ENCODE peak calls at places on chromosomes 11 and 22, in ten cellular contexts. J, B, K, X, A, D, U, M, H and C are unnamed samples.

GRCh38 chr11:43579171-43579918 is 101.2 kb upstream of the HSD17B12 start:
- DNase-seq in J (peak; percentile 69), B (no peak), K (no peak), X (peak; percentile 50), A (no peak), D (no peak), U (peak; percentile 15), M (peak; percentile 53), H (no peak), C (no peak)

GRCh38 chr11:45169310-45170072 is 23.1 kb downstream of the PRDM11 start:
- DNase-seq in J (no peak), B (no peak), K (no peak), X (no peak), A (no peak), D (no peak), U (no peak), M (no peak), H (no peak), C (no peak)

GRCh38 chr11:125201525-125202121 is 37.1 kb downstream of the PKNOX2 start:
- DNase-seq in J (no peak), B (no peak), K (no peak), X (peak; percentile 20), A (no peak), D (no peak), U (no peak), M (no peak), H (no peak), C (no peak)

GRCh38 chr22:50561401-50562074 is 1.2 kb downstream of the SYCE3 start:
- DNase-seq in J (no peak), B (no peak), K (no peak), X (no peak), A (no peak), D (no peak), U (no peak), M (no peak), H (no peak), C (no peak)

GRCh38 chr11:117828641-117829368 is 4.3 kb upstream of the FXYD2 start:
- DNase-seq in J (peak; percentile 93), B (peak; percentile 61), K (no peak), X (peak; percentile 71), A (no peak), D (peak; percentile 85), U (no peak), M (peak; percentile 82), H (peak; percentile 82), C (no peak)

GRCh38 chr22:30116362-30117117 is 36.3 kb downstream of the HORMAD2 start:
- DNase-seq in J (no peak), B (no peak), K (no peak), X (no peak), A (no peak), D (no peak), U (peak; percentile 49), M (no peak), H (no peak), C (no peak)

GRCh38 chr11:57712256-57713150 is at the start of gene TMX2:
- DNase-seq in J (peak; percentile 96), B (peak; percentile 60), K (peak; percentile 80), X (peak; percentile 94), A (peak; percentile 100), D (peak; percentile 83), U (peak; percentile 98), M (peak; percentile 88), H (peak; percentile 95), C (peak; percentile 98)

GRCh38 chr11:3001496-3001895 is 9.4 kb upstream of the NAP1L4 start:
- DNase-seq in J (no peak), B (no peak), K (no peak), X (no peak), A (no peak), D (no peak), U (no peak), M (no peak), H (peak; percentile 85), C (no peak)

GRCh38 chr11:110776091-110776490 is 63.9 kb upstream of the ARHGAP20 start:
- DNase-seq in J (no peak), B (no peak), K (no peak), X (no peak), A (no peak), D (no peak), U (no peak), M (no peak), H (no peak), C (no peak)

GRCh38 chr11:749731-750130 is 2.5 kb downstream of the TALDO1 start:
- DNase-seq in J (no peak), B (no peak), K (no peak), X (no peak), A (no peak), D (no peak), U (no peak), M (no peak), H (no peak), C (no peak)

GRCh38 chr11:110529043-110529442 is 99.3 kb downstream of the FDX1 start:
- DNase-seq in J (no peak), B (no peak), K (no peak), X (peak; percentile 7), A (no peak), D (no peak), U (no peak), M (no peak), H (no peak), C (no peak)

GRCh38 chr11:66568124-66568916 is at the start of gene CTSF:
- DNase-seq in J (peak; percentile 89), B (peak; percentile 69), K (peak; percentile 78), X (peak; percentile 39), A (no peak), D (peak; percentile 75), U (peak; percentile 36), M (peak; percentile 75), H (peak; percentile 96), C (peak; percentile 85)

GRCh38 chr11:76802151-76802550 is 19.0 kb downstream of the TSKU start:
- DNase-seq in J (no peak), B (no peak), K (no peak), X (no peak), A (no peak), D (no peak), U (no peak), M (no peak), H (no peak), C (no peak)

GRCh38 chr11:2466869-2467694 is 22.3 kb downstream of the KCNQ1 start:
- DNase-seq in J (peak; percentile 73), B (no peak), K (no peak), X (no peak), A (no peak), D (peak; percentile 58), U (no peak), M (peak; percentile 49), H (peak; percentile 65), C (no peak)

GRCh38 chr11:117972589-117973445 is 13.4 kb upstream of the IL10RA start:
- DNase-seq in J (no peak), B (no peak), K (no peak), X (no peak), A (no peak), D (no peak), U (no peak), M (no peak), H (no peak), C (no peak)

GRCh38 chr11:91859666-91860065 is 365.0 kb upstream of the FAT3 start:
- DNase-seq in J (no peak), B (no peak), K (no peak), X (no peak), A (no peak), D (no peak), U (no peak), M (no peak), H (no peak), C (no peak)

GRCh38 chr11:71426413-71426812 is 21.8 kb downstream of the DHCR7 start:
- DNase-seq in J (peak; percentile 13), B (no peak), K (no peak), X (no peak), A (no peak), D (no peak), U (no peak), M (no peak), H (no peak), C (no peak)

GRCh38 chr22:38696606-38697005 is 4.1 kb downstream of the JOSD1 start:
- DNase-seq in J (peak; percentile 75), B (no peak), K (no peak), X (peak; percentile 41), A (no peak), D (peak; percentile 12), U (peak; percentile 80), M (peak; percentile 31), H (no peak), C (no peak)

GRCh38 chr11:66373261-66373660 is 1.7 kb upstream of the SLC29A2 start:
- DNase-seq in J (no peak), B (no peak), K (no peak), X (no peak), A (no peak), D (no peak), U (no peak), M (no peak), H (no peak), C (peak; percentile 26)

GRCh38 chr11:107563702-107564101 is 1.8 kb downstream of the ALKBH8 start:
- DNase-seq in J (peak; percentile 68), B (no peak), K (no peak), X (peak; percentile 28), A (no peak), D (peak; percentile 9), U (no peak), M (peak; percentile 17), H (no peak), C (no peak)

GRCh38 chr11:111230122-111230465 is 15.4 kb upstream of the POU2AF2 start:
- DNase-seq in J (no peak), B (no peak), K (no peak), X (no peak), A (no peak), D (no peak), U (peak; percentile 2), M (no peak), H (no peak), C (no peak)

GRCh38 chr11:65652511-65653228 is 10.0 kb downstream of the RELA start:
- DNase-seq in J (peak; percentile 99), B (peak; percentile 96), K (peak; percentile 99), X (peak; percentile 96), A (peak; percentile 39), D (peak; percentile 97), U (peak; percentile 71), M (peak; percentile 97), H (peak; percentile 99), C (peak; percentile 92)

GRCh38 chr11:61362542-61362875 is 335 bp downstream of the TMEM138 start:
- DNase-seq in J (no peak), B (no peak), K (no peak), X (peak; percentile 26), A (no peak), D (no peak), U (no peak), M (no peak), H (no peak), C (no peak)

GRCh38 chr11:44711113-44711512 is 15.6 kb upstream of the TSPAN18 start:
- DNase-seq in J (no peak), B (no peak), K (no peak), X (no peak), A (no peak), D (no peak), U (no peak), M (no peak), H (no peak), C (no peak)

GRCh38 chr11:29937526-29937925 is 79.3 kb downstream of the KCNA4 start:
- DNase-seq in J (no peak), B (no peak), K (no peak), X (peak; percentile 2), A (no peak), D (no peak), U (no peak), M (no peak), H (no peak), C (no peak)

GRCh38 chr22:29216873-29217666 is 11.4 kb downstream of the EMID1 start:
- DNase-seq in J (no peak), B (no peak), K (no peak), X (no peak), A (no peak), D (no peak), U (no peak), M (no peak), H (no peak), C (no peak)

GRCh38 chr11:120239713-120240640 is at the start of gene POU2F3:
- DNase-seq in J (no peak), B (no peak), K (no peak), X (peak; percentile 15), A (no peak), D (no peak), U (no peak), M (no peak), H (no peak), C (no peak)

GRCh38 chr11:84236436-84236835 is 950.3 kb upstream of the CCDC90B start:
- DNase-seq in J (no peak), B (no peak), K (no peak), X (no peak), A (no peak), D (no peak), U (no peak), M (no peak), H (no peak), C (no peak)